ENCODE peak calls at places on chromosome 22, in ten cellular contexts. O, K, R, U, N, A, T, I, B and Q are unnamed samples. For H3K9me3, the result is how much of the 10 kb centered on the place peaks cover.

GRCh38 chr22:27315833-27316232 is 485.7 kb downstream of the MN1 start:
- DNase-seq in O (no peak), K (no peak), R (no peak), U (no peak), N (no peak), A (no peak), T (no peak), I (no peak), B (no peak), Q (no peak)

GRCh38 chr22:28949788-28950187 is 66.4 kb downstream of the ZNRF3 start:
- DNase-seq in O (no peak), K (no peak), R (no peak), U (no peak), N (no peak), A (no peak), T (no peak), I (no peak), B (no peak), Q (no peak)

GRCh38 chr22:50730013-50730891 is 7.8 kb upstream of the ACR start:
- DNase-seq in O (peak), K (peak), R (no peak), U (peak), N (no peak), A (no peak), T (no peak), I (peak), B (peak), Q (no peak)

GRCh38 chr22:46373166-46373565 is 37.7 kb downstream of the TRMU start:
- DNase-seq in O (no peak), K (peak), R (peak), U (peak), N (no peak), A (no peak), T (peak), I (no peak), B (no peak), Q (no peak)

GRCh38 chr22:27986459-27986858 is 67.4 kb upstream of the PITPNB start:
- DNase-seq in O (peak), K (no peak), R (no peak), U (peak), N (peak), A (no peak), T (peak), I (no peak), B (no peak), Q (peak)

GRCh38 chr22:35380537-35381423 is at the start of gene HMOX1:
- DNase-seq in O (peak), K (peak), R (peak), U (peak), N (peak), A (peak), T (peak), I (peak), B (peak), Q (peak)

GRCh38 chr22:17914474-17914873 is 109.9 kb downstream of the MICAL3 start:
- DNase-seq in O (no peak), K (no peak), R (no peak), U (no peak), N (no peak), A (no peak), T (no peak), I (no peak), B (no peak), Q (no peak)

GRCh38 chr22:35795476-35795875 is 77.8 kb downstream of the APOL5 start:
- DNase-seq in O (no peak), K (no peak), R (no peak), U (no peak), N (no peak), A (no peak), T (no peak), I (no peak), B (no peak), Q (no peak)

GRCh38 chr22:20130739-20131592 is 638 bp upstream of the ZDHHC8 start:
- DNase-seq in O (peak), K (peak), R (peak), U (peak), N (peak), A (peak), T (peak), I (peak), B (peak), Q (peak)

GRCh38 chr22:45865561-45866397 is 111.2 kb downstream of the WNT7B start:
- DNase-seq in O (no peak), K (peak), R (no peak), U (no peak), N (peak), A (no peak), T (no peak), I (peak), B (peak), Q (peak)

GRCh38 chr22:31291403-31291715 is 929 bp downstream of the PIK3IP1 start:
- DNase-seq in O (no peak), K (no peak), R (peak), U (no peak), N (no peak), A (no peak), T (no peak), I (no peak), B (no peak), Q (no peak)

GRCh38 chr22:26259510-26259909 is 90.2 kb downstream of the SEZ6L start:
- DNase-seq in O (no peak), K (no peak), R (no peak), U (no peak), N (peak), A (no peak), T (no peak), I (no peak), B (no peak), Q (no peak)

GRCh38 chr22:27790396-27791216 is 10.9 kb downstream of the MN1 start:
- DNase-seq in O (no peak), K (no peak), R (no peak), U (no peak), N (no peak), A (no peak), T (no peak), I (no peak), B (no peak), Q (no peak)

GRCh38 chr22:17795661-17796548 is 21.6 kb upstream of the BID start:
- DNase-seq in O (no peak), K (peak), R (no peak), U (no peak), N (no peak), A (peak), T (no peak), I (no peak), B (no peak), Q (no peak)

GRCh38 chr22:36339171-36340065 is 48.3 kb downstream of the MYH9 start:
- DNase-seq in O (no peak), K (no peak), R (peak), U (no peak), N (no peak), A (no peak), T (no peak), I (no peak), B (no peak), Q (no peak)

GRCh38 chr22:22378446-22379415 is 129.8 kb downstream of the ZNF280B start:
- DNase-seq in O (no peak), K (no peak), R (no peak), U (no peak), N (no peak), A (no peak), T (no peak), I (no peak), B (no peak), Q (no peak)

GRCh38 chr22:46915978-46916730 is 153.7 kb downstream of the TBC1D22A start:
- DNase-seq in O (no peak), K (no peak), R (no peak), U (no peak), N (no peak), A (no peak), T (no peak), I (no peak), B (no peak), Q (no peak)

GRCh38 chr22:36879775-36880174 is 19.0 kb downstream of the NCF4 start:
- DNase-seq in O (no peak), K (no peak), R (no peak), U (no peak), N (no peak), A (no peak), T (no peak), I (no peak), B (no peak), Q (no peak)

GRCh38 chr22:30310881-30311771 is 15.6 kb downstream of the TBC1D10A start:
- DNase-seq in O (peak), K (no peak), R (no peak), U (peak), N (no peak), A (no peak), T (peak), I (peak), B (peak), Q (peak)

GRCh38 chr22:21816787-21817496 is 50.5 kb downstream of the MAPK1 start:
- DNase-seq in O (no peak), K (no peak), R (peak), U (no peak), N (no peak), A (peak), T (no peak), I (no peak), B (no peak), Q (no peak)

GRCh38 chr22:30998329-30998728 is 29.3 kb downstream of the TUG1 start:
- DNase-seq in O (no peak), K (no peak), R (no peak), U (no peak), N (no peak), A (no peak), T (no peak), I (no peak), B (no peak), Q (no peak)

GRCh38 chr22:19965771-19966709 is 24.4 kb upstream of the TXNRD2 start:
- DNase-seq in O (no peak), K (peak), R (no peak), U (no peak), N (peak), A (no peak), T (no peak), I (peak), B (no peak), Q (no peak)

GRCh38 chr22:48649466-48649865 is 1178.2 kb downstream of the BRD1 start:
- DNase-seq in O (no peak), K (peak), R (no peak), U (peak), N (no peak), A (no peak), T (no peak), I (no peak), B (no peak), Q (no peak)
- H3K9me3 ChIP-seq in O (under half), K (under half), R (under half), U (under half), N (under half), A (under half), T (under half), I (under half), B (under half), Q (under half)

GRCh38 chr22:23888615-23889401 is 5.4 kb upstream of the MIF start:
- DNase-seq in O (no peak), K (no peak), R (no peak), U (no peak), N (no peak), A (no peak), T (no peak), I (no peak), B (no peak), Q (no peak)
- H3K9me3 ChIP-seq in O (under half), K (under half), R (under half), U (under half), N (under half), A (under half), T (under half), I (under half), B (under half), Q (under half)

DNA sequence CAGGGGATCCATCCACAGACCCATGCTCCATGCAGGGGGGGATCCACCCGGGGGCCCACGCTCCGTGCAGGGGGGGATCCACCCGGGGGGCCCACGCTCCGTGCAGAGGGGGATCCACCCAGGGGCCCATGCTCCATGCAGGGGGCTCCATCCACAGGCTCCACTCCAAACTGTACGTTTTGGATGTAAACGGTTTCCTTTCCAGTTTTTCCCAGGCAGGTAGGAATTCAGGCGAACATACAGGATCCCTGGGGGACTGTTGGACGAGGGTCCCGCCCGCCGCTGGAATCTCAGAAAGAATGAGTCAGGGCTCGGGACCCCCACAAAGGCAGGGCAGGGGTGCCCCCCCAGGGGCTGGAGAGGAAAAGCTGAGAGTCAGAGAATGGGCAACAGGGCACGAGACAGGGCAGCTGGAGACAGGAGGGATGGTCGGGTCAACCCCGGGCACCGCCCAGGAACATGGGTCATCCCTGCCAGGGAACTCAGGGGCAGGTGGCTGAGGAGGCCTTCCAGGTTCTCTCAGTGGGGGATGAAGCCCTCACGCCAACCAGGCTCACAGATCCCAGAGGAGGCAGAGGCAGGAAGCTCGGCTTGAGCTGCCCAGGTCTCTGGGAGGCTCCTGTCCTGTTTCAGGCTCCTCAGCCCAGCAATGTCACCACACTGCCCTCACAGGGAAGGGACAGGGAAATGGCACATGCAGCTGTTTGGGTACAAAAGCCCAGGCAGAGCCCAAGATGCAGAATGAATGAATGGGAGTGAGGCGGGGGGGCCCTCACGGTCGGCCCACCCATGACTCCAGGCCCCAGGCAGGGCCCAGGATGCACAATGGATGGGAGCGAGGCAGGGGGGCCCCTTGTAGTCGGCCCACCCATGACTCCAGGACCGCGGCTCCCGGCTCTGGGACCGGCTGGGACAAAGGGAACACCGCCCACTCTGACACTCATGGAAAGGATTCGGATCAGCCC is 200.2 kb downstream of the BRD1 start:
- DNase-seq in O (no peak), K (peak), R (no peak), U (peak), N (no peak), A (no peak), T (no peak), I (peak), B (peak), Q (no peak)
- H3K9me3 ChIP-seq in O (under half), K (under half), R (under half), U (under half), N (under half), A (under half), T (under half), I (under half), B (under half), Q (under half)

GRCh38 chr22:49689255-49689770 is 138.4 kb downstream of the BRD1 start:
- DNase-seq in O (no peak), K (no peak), R (no peak), U (no peak), N (peak), A (no peak), T (no peak), I (no peak), B (no peak), Q (peak)

GRCh38 chr22:49688516-49689254 is 139.0 kb downstream of the BRD1 start:
- DNase-seq in O (no peak), K (no peak), R (no peak), U (no peak), N (peak), A (no peak), T (no peak), I (no peak), B (no peak), Q (peak)

GRCh38 chr22:49691256-49691655 is 136.4 kb downstream of the BRD1 start:
- DNase-seq in O (no peak), K (no peak), R (no peak), U (no peak), N (peak), A (no peak), T (no peak), I (peak), B (no peak), Q (no peak)

GRCh38 chr22:49690454-49690853 is 137.2 kb downstream of the BRD1 start:
- DNase-seq in O (no peak), K (no peak), R (no peak), U (no peak), N (peak), A (no peak), T (no peak), I (no peak), B (no peak), Q (peak)

GRCh38 chr22:49689858-49690257 is 137.8 kb downstream of the BRD1 start:
- DNase-seq in O (no peak), K (no peak), R (no peak), U (no peak), N (peak), A (no peak), T (no peak), I (no peak), B (no peak), Q (peak)
- H3K9me3 ChIP-seq in O (under half), K (under half), R (under half), U (under half), N (under half), A (under half), T (under half), I (under half), B (under half), Q (under half)

GRCh38 chr22:24435861-24436351 is 8.5 kb downstream of the ADORA2A start:
- DNase-seq in O (no peak), K (peak), R (no peak), U (peak), N (no peak), A (no peak), T (no peak), I (peak), B (no peak), Q (no peak)

GRCh38 chr22:24437091-24437490 is 9.7 kb downstream of the ADORA2A start:
- DNase-seq in O (no peak), K (no peak), R (no peak), U (peak), N (no peak), A (no peak), T (no peak), I (peak), B (no peak), Q (no peak)

GRCh38 chr22:24440270-24440717 is 12.9 kb downstream of the ADORA2A start:
- DNase-seq in O (no peak), K (no peak), R (no peak), U (peak), N (no peak), A (no peak), T (no peak), I (peak), B (no peak), Q (no peak)

GRCh38 chr22:24436553-24436952 is 9.2 kb downstream of the ADORA2A start:
- DNase-seq in O (no peak), K (peak), R (peak), U (peak), N (no peak), A (no peak), T (no peak), I (peak), B (no peak), Q (no peak)

GRCh38 chr22:24437820-24438328 is 10.5 kb downstream of the ADORA2A start:
- DNase-seq in O (no peak), K (peak), R (no peak), U (peak), N (no peak), A (peak), T (no peak), I (peak), B (no peak), Q (no peak)
- H3K9me3 ChIP-seq in O (under half), K (under half), R (under half), U (under half), N (under half), A (under half), T (under half), I (under half), B (under half), Q (under half)